ENCODE peak calls at places on chromosomes 3 and 15, in eight cellular contexts. L, Q, K, C, Z, Y, M and F are unnamed samples.

GRCh38 chr3:181052256-181052655 is 62.7 kb upstream of the DNAJC19 start:
- DNase-seq in Y (no peak), C (no peak), Z (no peak), L (no peak), M (no peak), Q (no peak), K (no peak), F (peak; percentile 2)

GRCh38 chr3:46889381-46890110 is 12.0 kb downstream of the PTH1R start:
- DNase-seq in M (no peak), Y (no peak), C (no peak), K (no peak), Q (no peak), L (no peak), Z (no peak), F (peak; percentile 59)

GRCh38 chr15:101723161-101723873 is 956 bp downstream of the TARS3 start:
- DNase-seq in M (no peak), L (no peak), Y (no peak), Z (no peak), Q (no peak), C (peak; percentile 20), K (peak; percentile 11), F (peak; percentile 28)

GRCh38 chr3:149511040-149511626 is 36.6 kb downstream of the TM4SF4 start:
- DNase-seq in M (no peak), C (no peak), Z (no peak), L (no peak), Q (no peak), Y (no peak), K (no peak), F (no peak)

GRCh38 chr3:85312326-85312725 is 353.5 kb downstream of the CADM2 start:
- DNase-seq in Y (no peak), Z (no peak), K (no peak), L (no peak), M (no peak), C (no peak), Q (no peak), F (no peak)

GRCh38 chr3:69425249-69425648 is 39.4 kb upstream of the FRMD4B start:
- DNase-seq in M (no peak), Q (no peak), Z (peak; percentile 21), C (peak; percentile 14), Y (no peak), K (peak; percentile 14), L (no peak), F (peak; percentile 11)

GRCh38 chr3:14480207-14481017 is 59.7 kb downstream of the GRIP2 start:
- DNase-seq in Y (no peak), C (no peak), Z (no peak), L (no peak), K (no peak), M (no peak), Q (no peak), F (no peak)

GRCh38 chr3:165192610-165193192 is 3.5 kb downstream of the SLITRK3 start:
- DNase-seq in C (no peak), Y (no peak), L (no peak), Z (no peak), Q (no peak), K (no peak), M (no peak), F (no peak)

GRCh38 chr3:38687306-38687705 is 37.8 kb upstream of the SCN5A start:
- DNase-seq in Q (no peak), C (no peak), L (no peak), K (no peak), Y (no peak), M (no peak), Z (no peak), F (no peak)

GRCh38 chr15:38002883-38003477 is 68.5 kb downstream of the TMCO5A start:
- DNase-seq in Q (peak; percentile 41), Z (peak; percentile 61), Y (peak; percentile 64), C (no peak), L (no peak), K (peak; percentile 54), M (no peak), F (peak; percentile 58)

GRCh38 chr3:71129611-71130515 is 453.7 kb downstream of the FOXP1 start:
- DNase-seq in K (peak; percentile 41), L (no peak), M (no peak), Q (no peak), C (no peak), Z (no peak), Y (no peak), F (peak; percentile 73)

GRCh38 chr15:67685008-67685599 is 140.2 kb upstream of the SKOR1 start:
- DNase-seq in L (no peak), Y (no peak), C (no peak), M (no peak), Q (no peak), Z (peak; percentile 49), K (no peak), F (peak; percentile 69)

GRCh38 chr3:186620213-186621092 is 7.6 kb downstream of the AHSG start:
- DNase-seq in Q (no peak), Z (no peak), C (no peak), L (no peak), K (no peak), M (no peak), Y (no peak), F (no peak)

GRCh38 chr3:186624598-186624997 is 11.7 kb downstream of the AHSG start:
- DNase-seq in C (no peak), Y (no peak), L (no peak), K (no peak), Q (no peak), M (no peak), Z (no peak), F (no peak)

GRCh38 chr3:186619787-186620212 is 6.9 kb downstream of the AHSG start:
- DNase-seq in Z (no peak), Q (no peak), C (no peak), M (no peak), K (no peak), Y (no peak), L (no peak), F (no peak)

GRCh38 chr3:186622651-186623310 is 9.9 kb downstream of the AHSG start:
- DNase-seq in C (no peak), Z (no peak), M (no peak), L (no peak), K (no peak), Q (no peak), Y (no peak), F (no peak)

GRCh38 chr3:186621894-186622650 is 9.2 kb downstream of the AHSG start:
- DNase-seq in Z (no peak), Q (no peak), C (no peak), L (no peak), M (no peak), K (no peak), Y (no peak), F (no peak)
- TF ChIP-seq POLR2A in Z (no peak), Q (no peak), C (no peak), L (no peak), M (no peak), K (no peak), Y (no peak), F (no peak)

GRCh38 chr3:4284865-4285264 is 18.3 kb upstream of the SETMAR start:
- DNase-seq in Y (no peak), L (no peak), Z (no peak), C (no peak), K (no peak), Q (no peak), M (no peak), F (no peak)
- TF ChIP-seq POLR2A in Y (no peak), L (no peak), Z (no peak), C (no peak), K (no peak), Q (no peak), M (no peak), F (no peak)

GRCh38 chr15:74620636-74621545 is 5.3 kb downstream of the CLK3 start:
- DNase-seq in Q (peak; percentile 69), C (peak; percentile 87), Y (peak; percentile 71), Z (peak; percentile 77), L (peak; percentile 15), K (peak; percentile 82), M (no peak), F (peak; percentile 84)
- TF ChIP-seq POLR2A in Q (no peak), C (no peak), Y (no peak), Z (no peak), L (no peak), K (no peak), M (no peak), F (peak; percentile 28)

GRCh38 chr3:78703944-78704343 is 1063.9 kb downstream of the ROBO1 start:
- DNase-seq in Q (no peak), Z (no peak), Y (no peak), L (no peak), K (no peak), M (no peak), C (no peak), F (no peak)
- TF ChIP-seq POLR2A in Q (no peak), Z (no peak), Y (no peak), L (no peak), K (no peak), M (no peak), C (no peak), F (no peak)

GRCh38 chr15:40807028-40807887 is at the start of the genes DNAJC17 and ZFYVE19:
- DNase-seq in Z (peak; percentile 93), K (peak; percentile 98), Y (peak; percentile 96), M (peak; percentile 85), Q (peak; percentile 98), C (peak; percentile 89), L (peak; percentile 91), F (peak; percentile 98)
- TF ChIP-seq POLR2A in Z (peak; percentile 59), K (peak; percentile 53), Y (no peak), M (peak; percentile 31), Q (no peak), C (peak; percentile 88), L (no peak), F (peak; percentile 79)

DNA sequence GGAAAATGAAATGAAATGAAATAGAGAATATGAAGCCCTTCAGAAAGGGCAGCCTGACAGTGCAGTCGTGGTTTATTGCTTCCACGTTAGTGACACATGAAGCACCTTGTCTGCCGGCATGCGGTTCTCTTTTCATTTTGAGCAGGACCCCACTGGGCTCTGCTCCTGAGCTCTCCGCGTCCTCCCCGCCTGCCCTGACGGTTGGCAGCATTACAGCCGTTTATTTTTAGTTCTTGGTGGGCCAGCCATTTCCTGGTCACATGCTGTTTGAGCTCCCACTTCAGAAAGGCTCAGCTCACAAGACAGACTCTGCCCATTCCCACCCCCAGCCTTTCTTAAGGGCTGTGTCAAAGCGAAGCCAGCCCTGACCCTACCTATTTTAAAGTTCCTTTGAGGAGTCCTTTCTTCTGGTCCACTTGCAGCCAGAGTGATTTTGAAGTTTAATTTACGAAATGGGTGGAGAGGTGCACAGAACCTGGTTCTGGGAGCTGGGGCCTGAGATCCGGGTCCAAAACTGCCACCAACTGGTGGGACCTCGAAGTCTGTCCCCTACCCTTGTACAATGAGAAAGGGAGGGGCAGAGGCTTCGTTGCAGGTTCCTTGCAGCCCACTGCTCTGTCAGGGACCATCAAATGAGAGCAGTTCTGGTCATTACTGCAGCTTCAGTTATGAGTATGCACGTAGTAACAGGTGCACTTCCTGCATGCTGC is 60.1 kb downstream of the MGLL start:
- DNase-seq in L (peak; percentile 44), Q (peak; percentile 53), C (no peak), M (no peak), Z (no peak), K (no peak), Y (no peak), F (no peak)
- TF ChIP-seq POLR2A in L (no peak), Q (no peak), C (peak; percentile 52), M (no peak), Z (no peak), K (no peak), Y (no peak), F (no peak)